ENCODE peak calls at places on chromosomes 6 and 20, in eight cellular contexts. One of them, this sample, is unnamed.

GRCh38 chr20:38926934-38927616 is 858 bp downstream of the FAM83D start:
- DNase-seq in neural crest cell: no peak
- DNase-seq in HT-29: peak; percentile 30
- DNase-seq in A549: peak; percentile 10
- DNase-seq in Caco-2: no peak
- DNase-seq in HFFc6: peak; percentile 40
- DNase-seq in DMS79: no peak
- DNase-seq in colonic mucosa: peak; percentile 21
- DNase-seq in this sample: no peak

GRCh38 chr6:31142356-31142755 is 3.5 kb upstream of the PSORS1C2 start:
- DNase-seq in HFFc6: no peak
- DNase-seq in HT-29: no peak
- DNase-seq in colonic mucosa: no peak
- DNase-seq in neural crest cell: no peak
- DNase-seq in DMS79: no peak
- DNase-seq in A549: no peak
- DNase-seq in Caco-2: no peak
- DNase-seq in this sample: no peak

GRCh38 chr20:51258582-51259175 is 235.8 kb upstream of the KCNG1 start:
- DNase-seq in HFFc6: peak; percentile 20
- DNase-seq in neural crest cell: no peak
- DNase-seq in HT-29: no peak
- DNase-seq in DMS79: no peak
- DNase-seq in colonic mucosa: no peak
- DNase-seq in Caco-2: peak; percentile 88
- DNase-seq in A549: peak; percentile 50
- DNase-seq in this sample: no peak

GRCh38 chr6:87350516-87350915 is 5.9 kb downstream of the C6orf163 start:
- DNase-seq in HFFc6: no peak
- DNase-seq in neural crest cell: no peak
- DNase-seq in DMS79: no peak
- DNase-seq in colonic mucosa: no peak
- DNase-seq in HT-29: no peak
- DNase-seq in A549: no peak
- DNase-seq in Caco-2: no peak
- DNase-seq in this sample: no peak

GRCh38 chr6:3328145-3328544 is 69.4 kb downstream of the PSMG4 start:
- DNase-seq in A549: peak; percentile 38
- DNase-seq in HFFc6: no peak
- DNase-seq in neural crest cell: no peak
- DNase-seq in Caco-2: no peak
- DNase-seq in HT-29: no peak
- DNase-seq in colonic mucosa: no peak
- DNase-seq in DMS79: no peak
- DNase-seq in this sample: no peak

GRCh38 chr6:155340464-155341129 is 26.3 kb upstream of the TFB1M start:
- DNase-seq in HFFc6: peak; percentile 78
- DNase-seq in DMS79: no peak
- DNase-seq in A549: peak; percentile 22
- DNase-seq in neural crest cell: no peak
- DNase-seq in Caco-2: no peak
- DNase-seq in HT-29: no peak
- DNase-seq in colonic mucosa: no peak
- DNase-seq in this sample: no peak

GRCh38 chr20:59828478-59829414 is 104.7 kb downstream of the SYCP2 start:
- DNase-seq in neural crest cell: no peak
- DNase-seq in HFFc6: no peak
- DNase-seq in Caco-2: peak; percentile 38
- DNase-seq in HT-29: no peak
- DNase-seq in colonic mucosa: peak; percentile 14
- DNase-seq in DMS79: no peak
- DNase-seq in A549: no peak
- DNase-seq in this sample: no peak

GRCh38 chr20:21090738-21091120 is 15.4 kb downstream of the LINC00237 start:
- DNase-seq in neural crest cell: no peak
- DNase-seq in HFFc6: no peak
- DNase-seq in HT-29: no peak
- DNase-seq in DMS79: peak; percentile 26
- DNase-seq in Caco-2: no peak
- DNase-seq in A549: no peak
- DNase-seq in colonic mucosa: no peak
- DNase-seq in this sample: no peak

GRCh38 chr6:75430631-75431345 is 62.8 kb downstream of the FILIP1 start:
- DNase-seq in HT-29: no peak
- DNase-seq in HFFc6: no peak
- DNase-seq in colonic mucosa: no peak
- DNase-seq in Caco-2: no peak
- DNase-seq in DMS79: no peak
- DNase-seq in A549: no peak
- DNase-seq in neural crest cell: no peak
- DNase-seq in this sample: no peak

GRCh38 chr6:56900784-56901183 is 54.1 kb upstream of the BEND6 start:
- DNase-seq in HFFc6: no peak
- DNase-seq in colonic mucosa: no peak
- DNase-seq in HT-29: no peak
- DNase-seq in neural crest cell: no peak
- DNase-seq in Caco-2: no peak
- DNase-seq in A549: no peak
- DNase-seq in DMS79: no peak
- DNase-seq in this sample: no peak

GRCh38 chr20:1803216-1804128 is 91.7 kb upstream of the SIRPA start:
- DNase-seq in HT-29: no peak
- DNase-seq in colonic mucosa: peak; percentile 61
- DNase-seq in Caco-2: no peak
- DNase-seq in DMS79: no peak
- DNase-seq in A549: no peak
- DNase-seq in HFFc6: peak; percentile 35
- DNase-seq in neural crest cell: peak; percentile 58
- DNase-seq in this sample: no peak

GRCh38 chr6:108080010-108080780 is 5.7 kb upstream of the OSTM1 start:
- DNase-seq in HFFc6: peak; percentile 48
- DNase-seq in A549: peak; percentile 16
- DNase-seq in colonic mucosa: no peak
- DNase-seq in neural crest cell: no peak
- DNase-seq in HT-29: peak; percentile 47
- DNase-seq in DMS79: no peak
- DNase-seq in Caco-2: no peak
- DNase-seq in this sample: no peak

GRCh38 chr6:37049990-37050853 is 44.8 kb downstream of the FGD2 start:
- DNase-seq in Caco-2: no peak
- DNase-seq in neural crest cell: no peak
- DNase-seq in A549: no peak
- DNase-seq in DMS79: no peak
- DNase-seq in HFFc6: no peak
- DNase-seq in colonic mucosa: peak; percentile 49
- DNase-seq in HT-29: no peak
- DNase-seq in this sample: peak; percentile 58

GRCh38 chr20:13325033-13325432 is 104.0 kb downstream of the ISM1 start:
- DNase-seq in colonic mucosa: no peak
- DNase-seq in DMS79: no peak
- DNase-seq in HFFc6: peak; percentile 6
- DNase-seq in Caco-2: peak; percentile 74
- DNase-seq in HT-29: peak; percentile 45
- DNase-seq in neural crest cell: no peak
- DNase-seq in A549: peak; percentile 75
- DNase-seq in this sample: no peak

GRCh38 chr6:136777651-136778050 is 14.6 kb downstream of the MAP3K5 start:
- DNase-seq in HFFc6: no peak
- DNase-seq in neural crest cell: no peak
- DNase-seq in Caco-2: no peak
- DNase-seq in A549: no peak
- DNase-seq in DMS79: no peak
- DNase-seq in colonic mucosa: no peak
- DNase-seq in HT-29: no peak
- DNase-seq in this sample: no peak

GRCh38 chr6:15953152-15953880 is 175.6 kb upstream of the MYLIP start:
- DNase-seq in neural crest cell: no peak
- DNase-seq in colonic mucosa: no peak
- DNase-seq in HT-29: no peak
- DNase-seq in HFFc6: no peak
- DNase-seq in A549: no peak
- DNase-seq in Caco-2: no peak
- DNase-seq in DMS79: no peak
- DNase-seq in this sample: no peak

GRCh38 chr20:62739067-62739466 is 30.4 kb downstream of the NTSR1 start:
- DNase-seq in HT-29: no peak
- DNase-seq in HFFc6: no peak
- DNase-seq in A549: no peak
- DNase-seq in Caco-2: no peak
- DNase-seq in neural crest cell: no peak
- DNase-seq in colonic mucosa: no peak
- DNase-seq in DMS79: no peak
- DNase-seq in this sample: no peak

GRCh38 chr20:13644010-13644409 is 5.3 kb upstream of the TASP1 start:
- DNase-seq in Caco-2: no peak
- DNase-seq in HT-29: peak; percentile 18
- DNase-seq in colonic mucosa: no peak
- DNase-seq in HFFc6: no peak
- DNase-seq in A549: peak; percentile 32
- DNase-seq in DMS79: no peak
- DNase-seq in neural crest cell: no peak
- DNase-seq in this sample: no peak

GRCh38 chr20:25695532-25696383 is 895 bp downstream of the ZNF337 start:
- DNase-seq in HT-29: no peak
- DNase-seq in colonic mucosa: peak; percentile 40
- DNase-seq in A549: no peak
- DNase-seq in neural crest cell: no peak
- DNase-seq in Caco-2: no peak
- DNase-seq in HFFc6: no peak
- DNase-seq in DMS79: no peak
- DNase-seq in this sample: no peak

GRCh38 chr6:47977314-47977713 is 133.7 kb downstream of the PTCHD4 start:
- DNase-seq in colonic mucosa: no peak
- DNase-seq in HT-29: no peak
- DNase-seq in DMS79: no peak
- DNase-seq in Caco-2: no peak
- DNase-seq in A549: no peak
- DNase-seq in HFFc6: no peak
- DNase-seq in neural crest cell: no peak
- DNase-seq in this sample: no peak

GRCh38 chr6:94680672-94681212 is 896.6 kb upstream of the MANEA start:
- DNase-seq in DMS79: no peak
- DNase-seq in HT-29: no peak
- DNase-seq in HFFc6: no peak
- DNase-seq in Caco-2: no peak
- DNase-seq in A549: no peak
- DNase-seq in colonic mucosa: no peak
- DNase-seq in neural crest cell: no peak
- DNase-seq in this sample: no peak

GRCh38 chr6:36873612-36874011 is 991 bp downstream of the PPIL1 start:
- DNase-seq in HT-29: peak; percentile 53
- DNase-seq in HFFc6: no peak
- DNase-seq in neural crest cell: no peak
- DNase-seq in A549: peak; percentile 26
- DNase-seq in DMS79: peak; percentile 30
- DNase-seq in colonic mucosa: no peak
- DNase-seq in Caco-2: no peak
- DNase-seq in this sample: no peak

GRCh38 chr20:4973330-4974097 is 27.8 kb downstream of the SLC23A2 start:
- DNase-seq in A549: peak; percentile 79
- DNase-seq in DMS79: peak; percentile 35
- DNase-seq in Caco-2: no peak
- DNase-seq in HT-29: peak; percentile 2
- DNase-seq in HFFc6: peak; percentile 83
- DNase-seq in colonic mucosa: peak; percentile 26
- DNase-seq in neural crest cell: no peak
- DNase-seq in this sample: peak; percentile 10

GRCh38 chr6:170048615-170049256 is 242.1 kb downstream of the DLL1 start:
- DNase-seq in colonic mucosa: peak; percentile 58
- DNase-seq in neural crest cell: no peak
- DNase-seq in HT-29: no peak
- DNase-seq in HFFc6: no peak
- DNase-seq in Caco-2: peak; percentile 8
- DNase-seq in A549: no peak
- DNase-seq in DMS79: no peak
- DNase-seq in this sample: no peak

GRCh38 chr6:3615391-3616380 is 135.8 kb downstream of the PXDC1 start:
- DNase-seq in neural crest cell: no peak
- DNase-seq in HT-29: no peak
- DNase-seq in Caco-2: no peak
- DNase-seq in HFFc6: no peak
- DNase-seq in DMS79: no peak
- DNase-seq in A549: no peak
- DNase-seq in colonic mucosa: no peak
- DNase-seq in this sample: no peak

GRCh38 chr6:151629791-151630190 is 136.0 kb downstream of the CCDC170 start:
- DNase-seq in HT-29: peak; percentile 18
- DNase-seq in colonic mucosa: no peak
- DNase-seq in A549: no peak
- DNase-seq in HFFc6: no peak
- DNase-seq in Caco-2: no peak
- DNase-seq in neural crest cell: no peak
- DNase-seq in DMS79: no peak
- DNase-seq in this sample: no peak

GRCh38 chr20:61579908-61580307 is 327.8 kb downstream of the CDH4 start:
- DNase-seq in neural crest cell: no peak
- DNase-seq in colonic mucosa: no peak
- DNase-seq in Caco-2: no peak
- DNase-seq in A549: no peak
- DNase-seq in DMS79: no peak
- DNase-seq in HT-29: no peak
- DNase-seq in HFFc6: no peak
- DNase-seq in this sample: no peak

GRCh38 chr6:84897874-84898635 is 133.7 kb upstream of the TBX18 start:
- DNase-seq in colonic mucosa: no peak
- DNase-seq in HFFc6: peak; percentile 23
- DNase-seq in A549: peak; percentile 78
- DNase-seq in Caco-2: no peak
- DNase-seq in DMS79: no peak
- DNase-seq in neural crest cell: no peak
- DNase-seq in HT-29: peak; percentile 38
- DNase-seq in this sample: no peak

GRCh38 chr6:125940691-125941090 is 15.9 kb upstream of the HINT3 start:
- DNase-seq in colonic mucosa: no peak
- DNase-seq in HT-29: no peak
- DNase-seq in neural crest cell: no peak
- DNase-seq in Caco-2: no peak
- DNase-seq in A549: no peak
- DNase-seq in DMS79: no peak
- DNase-seq in HFFc6: peak; percentile 75
- DNase-seq in this sample: no peak